ENCODE peak calls at places on chromosome 9, in four cellular contexts. One of them, this sample, is unnamed.

GRCh38 chr9:135282001-135282731 is 194.7 kb downstream of the OLFM1 start:
- DNase-seq in cardiac muscle cell: peak
- DNase-seq in GM23248: peak
- DNase-seq in endodermal cell: no peak
- DNase-seq in this sample: no peak

GRCh38 chr9:32427111-32427873 is 42.8 kb downstream of the ACO1 start:
- DNase-seq in cardiac muscle cell: peak
- DNase-seq in GM23248: peak
- DNase-seq in endodermal cell: no peak
- DNase-seq in this sample: no peak

GRCh38 chr9:106487256-106487655 is 375.7 kb upstream of the ZNF462 start:
- DNase-seq in cardiac muscle cell: no peak
- DNase-seq in GM23248: no peak
- DNase-seq in endodermal cell: no peak
- DNase-seq in this sample: no peak

GRCh38 chr9:36443581-36443980 is 43.5 kb upstream of the RNF38 start:
- DNase-seq in cardiac muscle cell: no peak
- DNase-seq in GM23248: peak
- DNase-seq in endodermal cell: no peak
- DNase-seq in this sample: no peak

GRCh38 chr9:35903049-35903448 is 3.0 kb upstream of the HRCT1 start:
- DNase-seq in cardiac muscle cell: peak
- DNase-seq in GM23248: peak
- DNase-seq in endodermal cell: peak
- DNase-seq in this sample: no peak

GRCh38 chr9:92723801-92724323 is 40.8 kb downstream of the BICD2 start:
- DNase-seq in cardiac muscle cell: no peak
- DNase-seq in GM23248: no peak
- DNase-seq in endodermal cell: no peak
- DNase-seq in this sample: no peak

GRCh38 chr9:111959960-111960359 is 63.3 kb downstream of the UGCG start:
- DNase-seq in cardiac muscle cell: peak
- DNase-seq in GM23248: no peak
- DNase-seq in endodermal cell: no peak
- DNase-seq in this sample: no peak

GRCh38 chr9:137369911-137370630 is 52.9 kb downstream of the EXD3 start:
- DNase-seq in cardiac muscle cell: no peak
- DNase-seq in GM23248: no peak
- DNase-seq in endodermal cell: peak
- DNase-seq in this sample: peak

GRCh38 chr9:90460220-90460619 is 182.4 kb downstream of the DIRAS2 start:
- DNase-seq in cardiac muscle cell: no peak
- DNase-seq in GM23248: no peak
- DNase-seq in endodermal cell: no peak
- DNase-seq in this sample: no peak

GRCh38 chr9:92341578-92341977 is 15.8 kb downstream of the CENPP start:
- DNase-seq in cardiac muscle cell: no peak
- DNase-seq in GM23248: no peak
- DNase-seq in endodermal cell: no peak
- DNase-seq in this sample: no peak

GRCh38 chr9:5813837-5814236 is 19.1 kb downstream of the ERMP1 start:
- DNase-seq in cardiac muscle cell: no peak
- DNase-seq in GM23248: no peak
- DNase-seq in endodermal cell: no peak
- DNase-seq in this sample: no peak

GRCh38 chr9:21615446-21615845 is 133.3 kb upstream of the IFNE start:
- DNase-seq in cardiac muscle cell: no peak
- DNase-seq in GM23248: no peak
- DNase-seq in endodermal cell: no peak
- DNase-seq in this sample: no peak

GRCh38 chr9:31005086-31005665 is 1379.3 kb upstream of the ACO1 start:
- DNase-seq in cardiac muscle cell: no peak
- DNase-seq in GM23248: no peak
- DNase-seq in endodermal cell: no peak
- DNase-seq in this sample: no peak

GRCh38 chr9:12680341-12680740 is 12.8 kb upstream of the TYRP1 start:
- DNase-seq in cardiac muscle cell: peak
- DNase-seq in GM23248: peak
- DNase-seq in endodermal cell: no peak
- DNase-seq in this sample: no peak

GRCh38 chr9:77648458-77649108 is 461 bp upstream of the GNA14 start:
- DNase-seq in cardiac muscle cell: peak
- DNase-seq in GM23248: peak
- DNase-seq in endodermal cell: peak
- DNase-seq in this sample: no peak

GRCh38 chr9:124412228-124412575 is 3.0 kb downstream of the PSMB7 start:
- DNase-seq in cardiac muscle cell: no peak
- DNase-seq in GM23248: peak
- DNase-seq in endodermal cell: no peak
- DNase-seq in this sample: no peak

GRCh38 chr9:108117775-108118174 is 628.2 kb upstream of the KLF4 start:
- DNase-seq in cardiac muscle cell: peak
- DNase-seq in GM23248: no peak
- DNase-seq in endodermal cell: no peak
- DNase-seq in this sample: no peak

GRCh38 chr9:69357030-69357853 is 32.2 kb downstream of the ENTREP1 start:
- DNase-seq in cardiac muscle cell: no peak
- DNase-seq in GM23248: peak
- DNase-seq in endodermal cell: no peak
- DNase-seq in this sample: no peak

GRCh38 chr9:87898151-87898550 is 15.5 kb downstream of the SPATA31E1 start:
- DNase-seq in cardiac muscle cell: peak
- DNase-seq in GM23248: peak
- DNase-seq in endodermal cell: no peak
- DNase-seq in this sample: no peak

DNA sequence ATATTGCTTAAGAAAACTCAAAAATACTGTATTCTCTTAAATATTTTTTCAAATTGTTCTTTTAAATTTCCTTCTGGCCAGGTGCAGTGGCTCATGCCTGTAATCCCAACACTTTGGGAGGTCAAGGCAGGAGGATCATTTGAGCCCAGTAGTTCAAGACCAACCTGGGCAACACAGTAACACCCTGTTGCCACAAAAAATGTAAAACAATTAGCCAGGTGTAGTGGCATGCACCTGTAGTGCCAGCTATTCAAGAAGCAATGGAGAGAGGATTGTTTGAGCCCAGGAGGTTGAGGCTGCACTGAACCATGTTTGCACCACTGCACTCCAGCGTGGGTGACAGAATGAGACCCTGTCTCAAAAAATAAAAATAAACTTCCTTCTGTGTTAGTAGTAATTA is 94.3 kb downstream of the STRBP start:
- DNase-seq in cardiac muscle cell: no peak
- DNase-seq in GM23248: no peak
- DNase-seq in endodermal cell: no peak
- DNase-seq in this sample: no peak
- H3K4me3 ChIP-seq in cardiac muscle cell: no peak
- H3K4me3 ChIP-seq in GM23248: no peak
- H3K4me3 ChIP-seq in endodermal cell: no peak
- H3K4me3 ChIP-seq in this sample: no peak

GRCh38 chr9:133979921-133980863 is 11.9 kb downstream of the VAV2 start:
- DNase-seq in cardiac muscle cell: no peak
- DNase-seq in GM23248: no peak
- DNase-seq in endodermal cell: no peak
- DNase-seq in this sample: no peak
- H3K27ac ChIP-seq in cardiac muscle cell: peak
- H3K27ac ChIP-seq in GM23248: no peak
- H3K27ac ChIP-seq in endodermal cell: peak
- H3K27ac ChIP-seq in this sample: peak

DNA sequence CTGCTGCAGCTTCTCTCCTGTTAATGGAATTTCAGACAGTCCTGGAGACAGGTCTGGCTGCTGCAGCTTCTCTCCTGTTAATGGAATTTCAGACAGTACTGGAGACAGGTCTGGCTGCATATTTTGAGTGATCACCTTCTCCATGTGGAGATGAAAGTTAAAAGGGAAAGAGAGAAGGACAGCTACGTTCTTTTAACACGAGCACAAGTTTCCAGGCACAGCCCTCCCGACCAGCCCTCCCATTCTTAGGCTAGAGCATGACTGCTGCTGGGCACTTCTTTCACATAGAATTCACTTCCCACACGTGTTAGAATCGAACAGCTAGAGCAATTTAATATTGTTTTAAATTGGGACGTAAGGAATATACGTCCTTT is 133.3 kb upstream of the DMRT1 start:
- DNase-seq in cardiac muscle cell: no peak
- DNase-seq in GM23248: peak
- DNase-seq in endodermal cell: no peak
- DNase-seq in this sample: peak
- H3K4me3 ChIP-seq in cardiac muscle cell: no peak
- H3K4me3 ChIP-seq in GM23248: peak
- H3K4me3 ChIP-seq in endodermal cell: no peak
- H3K4me3 ChIP-seq in this sample: peak

GRCh38 chr9:109887079-109887478 is 107.1 kb downstream of the PALM2AKAP2 start:
- DNase-seq in cardiac muscle cell: peak
- DNase-seq in GM23248: peak
- DNase-seq in endodermal cell: no peak
- DNase-seq in this sample: no peak
- H3K27ac ChIP-seq in cardiac muscle cell: peak
- H3K27ac ChIP-seq in GM23248: peak
- H3K27ac ChIP-seq in endodermal cell: no peak
- H3K27ac ChIP-seq in this sample: peak

DNA sequence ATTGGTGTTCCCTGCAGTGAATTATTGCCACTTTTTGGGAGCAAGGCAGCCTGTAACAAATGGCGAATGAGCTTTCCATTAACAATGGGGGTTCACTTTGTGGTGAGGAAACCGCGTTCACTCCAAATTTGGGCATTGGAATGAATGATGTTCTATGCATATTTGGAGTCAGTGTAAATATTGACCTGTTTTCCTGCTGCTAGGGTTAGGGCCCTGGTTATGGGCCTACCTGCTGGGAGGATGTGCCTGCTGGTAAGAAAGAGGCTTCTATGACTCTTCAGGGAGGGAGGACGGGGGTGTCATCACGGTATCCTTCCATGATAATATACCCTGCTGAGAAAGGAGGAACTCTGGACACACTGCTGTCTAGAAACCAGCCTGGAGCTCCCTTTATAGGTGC is 29.0 kb downstream of the C9orf50 start:
- DNase-seq in cardiac muscle cell: no peak
- DNase-seq in GM23248: no peak
- DNase-seq in endodermal cell: no peak
- DNase-seq in this sample: no peak
- H3K4me3 ChIP-seq in cardiac muscle cell: no peak
- H3K4me3 ChIP-seq in GM23248: no peak
- H3K4me3 ChIP-seq in endodermal cell: no peak
- H3K4me3 ChIP-seq in this sample: no peak

GRCh38 chr9:117779760-117780159 is 75.6 kb downstream of the TLR4 start:
- DNase-seq in cardiac muscle cell: peak
- DNase-seq in GM23248: no peak
- DNase-seq in endodermal cell: peak
- DNase-seq in this sample: no peak

GRCh38 chr9:117777823-117778222 is 73.6 kb downstream of the TLR4 start:
- DNase-seq in cardiac muscle cell: no peak
- DNase-seq in GM23248: no peak
- DNase-seq in endodermal cell: no peak
- DNase-seq in this sample: no peak

GRCh38 chr9:117783828-117784227 is 79.6 kb downstream of the TLR4 start:
- DNase-seq in cardiac muscle cell: no peak
- DNase-seq in GM23248: no peak
- DNase-seq in endodermal cell: no peak
- DNase-seq in this sample: no peak

GRCh38 chr9:117784996-117785395 is 80.8 kb downstream of the TLR4 start:
- DNase-seq in cardiac muscle cell: no peak
- DNase-seq in GM23248: no peak
- DNase-seq in endodermal cell: no peak
- DNase-seq in this sample: no peak

GRCh38 chr9:117782931-117783788 is 79.0 kb downstream of the TLR4 start:
- DNase-seq in cardiac muscle cell: peak
- DNase-seq in GM23248: peak
- DNase-seq in endodermal cell: peak
- DNase-seq in this sample: no peak
- H3K27ac ChIP-seq in cardiac muscle cell: no peak
- H3K27ac ChIP-seq in GM23248: peak
- H3K27ac ChIP-seq in endodermal cell: no peak
- H3K27ac ChIP-seq in this sample: peak

DNA sequence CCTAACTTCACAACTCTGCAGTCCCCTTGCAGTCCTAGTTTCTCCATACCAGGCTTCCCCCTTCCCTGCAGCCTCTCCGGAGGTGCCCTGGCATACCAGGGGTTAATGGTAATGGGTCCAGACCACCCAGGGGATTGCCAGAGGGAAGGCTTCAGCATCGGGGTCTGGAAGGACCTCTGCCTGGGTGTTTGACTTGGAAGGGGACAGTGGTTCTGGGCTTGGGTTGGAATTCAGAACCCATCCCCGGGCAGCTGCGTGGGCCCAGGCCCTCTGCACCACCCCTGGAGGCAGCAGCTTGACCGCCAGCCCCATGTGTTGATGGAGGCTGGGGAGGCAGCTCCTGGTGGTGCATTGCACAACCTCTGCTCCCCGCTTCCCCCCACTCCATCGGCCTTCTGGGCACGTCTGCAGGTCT is 1.3 kb downstream of the NCS1 start:
- DNase-seq in cardiac muscle cell: peak
- DNase-seq in GM23248: peak
- DNase-seq in endodermal cell: peak
- DNase-seq in this sample: no peak
- H3K4me3 ChIP-seq in cardiac muscle cell: peak
- H3K4me3 ChIP-seq in GM23248: peak
- H3K4me3 ChIP-seq in endodermal cell: peak
- H3K4me3 ChIP-seq in this sample: peak

GRCh38 chr9:121942313-121942712 is 150.8 kb downstream of the TTLL11 start:
- DNase-seq in cardiac muscle cell: no peak
- DNase-seq in GM23248: no peak
- DNase-seq in endodermal cell: no peak
- DNase-seq in this sample: no peak
- H3K27ac ChIP-seq in cardiac muscle cell: no peak
- H3K27ac ChIP-seq in GM23248: no peak
- H3K27ac ChIP-seq in endodermal cell: no peak
- H3K27ac ChIP-seq in this sample: no peak

This sample was measured in coronary artery.